ENCODE peak calls at places on chromosomes 7 and 10, in five cellular contexts. P, J, L, H and W are unnamed samples.

GRCh38 chr7:126394406-126394805 is 858.3 kb downstream of the GRM8 start:
- DNase-seq in P (no peak), J (no peak), L (no peak), H (no peak), W (no peak)

GRCh38 chr7:136845899-136846465 is 22.5 kb upstream of the CHRM2 start:
- DNase-seq in P (no peak), J (no peak), L (no peak), H (no peak), W (no peak)

GRCh38 chr7:131011437-131011752 is 277.4 kb upstream of the KLF14 start:
- DNase-seq in P (no peak), J (no peak), L (no peak), H (no peak), W (no peak)

GRCh38 chr10:12768156-12768731 is 233.3 kb downstream of the CCDC3 start:
- DNase-seq in P (peak; percentile 2), J (no peak), L (no peak), H (no peak), W (no peak)

GRCh38 chr10:11113156-11113555 is 95.5 kb downstream of the CELF2 start:
- DNase-seq in P (no peak), J (no peak), L (no peak), H (no peak), W (no peak)

GRCh38 chr10:69415049-69415448 is 1.7 kb downstream of the TACR2 start:
- DNase-seq in P (no peak), J (no peak), L (no peak), H (no peak), W (no peak)

GRCh38 chr10:26869528-26869927 is 8.8 kb upstream of the ABI1 start:
- DNase-seq in P (no peak), J (no peak), L (peak; percentile 87), H (no peak), W (peak; percentile 53)

GRCh38 chr7:112692333-112692732 is 97.9 kb downstream of the TMEM168 start:
- DNase-seq in P (no peak), J (no peak), L (no peak), H (no peak), W (no peak)

GRCh38 chr10:102371295-102371694 is 24.2 kb upstream of the NFKB2 start:
- DNase-seq in P (no peak), J (no peak), L (no peak), H (no peak), W (no peak)

GRCh38 chr10:120949511-120950102 is 98.4 kb downstream of the WDR11 start:
- DNase-seq in P (no peak), J (no peak), L (no peak), H (no peak), W (no peak)

GRCh38 chr10:110850990-110851389 is 20.7 kb upstream of the PDCD4 start:
- DNase-seq in P (no peak), J (peak; percentile 12), L (no peak), H (no peak), W (no peak)

GRCh38 chr7:44145419-44145968 is 4.4 kb upstream of the MYL7 start:
- DNase-seq in P (no peak), J (no peak), L (no peak), H (no peak), W (no peak)

DNA sequence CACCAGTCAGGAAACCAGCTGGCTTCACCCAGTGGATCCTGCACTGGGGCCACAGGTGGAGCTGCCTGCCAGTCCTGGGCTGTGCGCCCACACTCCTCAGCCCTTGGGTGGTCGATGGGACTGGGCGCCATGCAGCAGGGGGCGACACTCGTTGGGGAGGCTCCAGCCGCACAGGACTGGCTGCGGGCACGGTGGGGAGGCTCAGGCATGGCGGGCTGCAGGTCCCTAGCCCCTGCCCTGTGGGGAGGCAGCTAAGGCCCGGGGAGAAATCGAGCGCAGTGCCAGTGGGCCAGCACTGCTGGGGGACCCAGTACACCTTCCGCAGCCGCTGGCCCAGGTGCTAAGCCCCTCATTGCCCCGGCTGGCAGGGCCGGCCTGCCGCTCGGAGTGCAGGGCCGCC is 12.4 kb upstream of the NRG3 start:
- DNase-seq in P (no peak), J (no peak), L (no peak), H (no peak), W (no peak)
- H3K27ac ChIP-seq in P (no peak overlapping the region), J (no peak overlapping the region), L (no peak overlapping the region), H (no peak overlapping the region), W (no peak overlapping the region)

GRCh38 chr7:116780966-116781365 is 81.4 kb upstream of the CAPZA2 start:
- DNase-seq in P (no peak), J (no peak), L (no peak), H (no peak), W (no peak)
- H3K4me1 ChIP-seq in P (peaks cover 19% of the 10 kb centered on the region), J (no peaks in the 10 kb centered on the region), L (peaks cover 62% of the 10 kb centered on the region), H (peaks cover 67% of the 10 kb centered on the region), W (peaks cover 12% of the 10 kb centered on the region)

GRCh38 chr7:77529279-77529678 is 7.8 kb upstream of the PTPN12 start:
- DNase-seq in P (no peak), J (no peak), L (no peak), H (no peak), W (no peak)
- H3K27ac ChIP-seq in P (no peak overlapping the region), J (no peak overlapping the region), L (no peak overlapping the region), H (no peak overlapping the region), W (no peak overlapping the region)

DNA sequence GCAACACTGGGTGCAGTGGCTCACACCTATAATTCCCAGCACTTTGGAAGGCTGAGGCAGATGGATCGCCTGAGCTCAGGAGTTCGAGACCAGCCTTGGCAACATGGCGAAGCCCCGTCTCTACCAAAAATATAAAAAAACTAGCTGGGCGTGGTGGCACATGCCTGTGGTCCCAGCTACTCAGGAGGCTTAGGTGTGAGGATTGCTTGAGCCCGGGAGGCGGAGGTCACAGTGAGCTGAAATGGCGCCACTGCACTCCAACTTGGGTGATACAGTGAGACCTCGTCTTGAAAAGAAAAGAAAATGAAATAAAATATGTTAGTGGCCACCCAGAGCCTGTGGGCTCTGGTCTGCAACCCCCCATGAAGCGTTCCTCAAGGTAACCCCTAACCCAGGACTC is 13.3 kb downstream of the ITPRIP start:
- DNase-seq in P (no peak), J (no peak), L (no peak), H (no peak), W (no peak)
- H3K4me1 ChIP-seq in P (peaks cover 92% of the 10 kb centered on the region), J (peaks cover 70% of the 10 kb centered on the region), L (peaks cover 72% of the 10 kb centered on the region), H (peaks cover 46% of the 10 kb centered on the region), W (peaks cover 100% of the 10 kb centered on the region)